ENCODE peak calls at places on chromosomes 6 and 20, in four cellular contexts. M is WTC11, D is K562, P is H1. E is an unnamed sample.

GRCh38 chr6:153058291-153058690 is 55.8 kb upstream of the MTRF1L start:
- DNase-seq in M (no peak), P (no peak), D (no peak), E (no peak)

GRCh38 chr20:62501801-62502495 is 26.2 kb upstream of the GATA5 start:
- DNase-seq in D (peak; percentile 37), M (no peak), P (no peak), E (no peak)

GRCh38 chr6:27505209-27506027 is 32.5 kb upstream of the ZNF184 start:
- DNase-seq in M (peak; percentile 91), P (peak; percentile 97), D (peak; percentile 92), E (no peak)

GRCh38 chr20:46799781-46800180 is 90.3 kb downstream of the SLC2A10 start:
- DNase-seq in M (no peak), D (no peak), P (no peak), E (no peak)

GRCh38 chr6:166970776-166971175 is 14.4 kb upstream of the RNASET2 start:
- DNase-seq in D (no peak), P (peak; percentile 37), M (no peak), E (no peak)

GRCh38 chr20:14406495-14406894 is 69.1 kb upstream of the FLRT3 start:
- DNase-seq in P (no peak), M (no peak), D (no peak), E (no peak)

GRCh38 chr6:90387826-90388225 is 91.2 kb upstream of the BACH2 start:
- DNase-seq in P (no peak), M (no peak), D (no peak), E (no peak)

GRCh38 chr6:984031-984430 is 291.1 kb upstream of the EXOC2 start:
- DNase-seq in D (no peak), P (no peak), M (no peak), E (no peak)

GRCh38 chr6:18265099-18265372 is 706 bp upstream of the DEK start:
- DNase-seq in P (no peak), D (no peak), M (no peak), E (peak; percentile 52)

GRCh38 chr6:41073203-41073967 is 611 bp downstream of the NFYA start:
- DNase-seq in D (peak; percentile 95), M (peak; percentile 82), P (peak; percentile 85), E (peak; percentile 91)

GRCh38 chr6:43009124-43009523 is 4.6 kb downstream of the MEA1 start:
- DNase-seq in M (peak; percentile 36), P (no peak), D (peak; percentile 80), E (peak; percentile 69)

GRCh38 chr6:34556031-34556471 is at the start of gene SPDEF:
- DNase-seq in D (no peak), M (no peak), P (no peak), E (no peak)

DNA sequence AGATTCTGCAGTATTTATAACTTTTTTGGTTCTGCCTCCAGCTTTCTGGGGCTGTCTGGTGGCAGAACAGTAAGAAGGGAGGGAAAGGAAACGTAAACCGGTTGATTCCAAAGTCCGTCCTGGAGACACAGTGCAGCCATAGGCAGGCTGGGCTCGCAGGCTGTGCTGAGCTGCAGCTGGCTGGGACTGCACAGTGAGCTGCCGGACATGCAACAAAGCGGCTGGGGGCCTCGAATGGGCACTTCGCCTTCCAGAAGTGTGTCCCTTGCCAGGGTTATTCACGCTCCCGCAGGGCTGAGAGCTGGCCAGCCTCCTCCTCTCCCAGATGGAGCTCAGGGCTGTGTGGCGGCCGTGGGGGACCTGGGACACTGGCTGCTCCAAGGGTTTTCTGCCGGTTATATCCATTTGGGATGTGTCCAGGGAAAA is 78.1 kb upstream of the CD93 start:
- DNase-seq in P (peak; percentile 38), D (no peak), M (no peak), E (no peak)
- TF ChIP-seq TEAD4 in P (no peak), D (no peak), M (no peak), E (no peak)

GRCh38 chr6:148414836-148415235 is 72.2 kb downstream of the SASH1 start:
- DNase-seq in M (no peak), P (no peak), D (no peak), E (no peak)
- TF ChIP-seq TEAD4 in M (no peak), P (no peak), D (no peak), E (no peak)

GRCh38 chr6:122652431-122652830 is 42.2 kb downstream of the PKIB start:
- DNase-seq in D (no peak), M (no peak), P (no peak), E (no peak)
- TF ChIP-seq TEAD4 in D (no peak), M (no peak), P (no peak), E (no peak)

GRCh38 chr6:155154158-155154830 is 109.5 kb upstream of the CLDN20 start:
- DNase-seq in M (no peak), D (peak; percentile 79), P (no peak), E (peak; percentile 84)
- TF ChIP-seq TEAD4 in M (no peak), D (no peak), P (no peak), E (peak; percentile 44)

DNA sequence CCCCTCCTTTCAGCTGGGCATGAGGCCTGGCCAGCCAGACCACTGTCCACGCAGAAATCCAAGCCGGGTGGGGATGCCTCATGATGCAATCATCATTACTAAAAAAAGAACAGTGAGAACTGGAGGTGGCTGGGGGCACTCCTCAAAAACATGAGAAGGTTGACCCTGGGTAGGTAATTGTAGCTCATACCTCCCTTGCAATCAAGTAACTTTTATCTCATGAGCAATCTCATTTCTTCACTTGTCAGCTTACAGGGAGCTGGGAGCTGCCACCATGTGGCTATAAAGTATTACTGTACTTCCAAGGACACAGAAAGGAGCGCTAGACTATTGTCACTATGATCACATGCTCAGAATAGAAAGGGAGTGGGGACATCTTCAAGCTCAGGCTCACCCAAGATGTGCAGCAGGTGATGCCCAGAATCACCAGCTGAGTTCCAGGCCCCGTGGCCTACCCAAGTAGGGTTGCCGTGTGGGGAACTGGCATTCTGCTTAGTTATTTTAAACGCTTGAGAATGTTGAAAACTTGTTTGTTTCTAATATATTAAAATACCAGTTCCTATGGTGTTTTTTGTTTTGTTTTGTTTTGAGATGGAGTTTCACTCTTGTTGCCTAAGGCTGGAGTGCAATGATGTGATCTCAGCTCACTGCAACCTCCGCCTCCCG is 3.0 kb upstream of the CDH26 start:
- DNase-seq in D (peak; percentile 52), P (no peak), M (no peak), E (no peak)
- TF ChIP-seq TEAD4 in D (no peak), P (no peak), M (no peak), E (no peak)

GRCh38 chr20:16147221-16147620 is 426.0 kb downstream of the KIF16B start:
- DNase-seq in D (no peak), P (no peak), M (no peak), E (no peak)
- TF ChIP-seq TEAD4 in D (no peak), P (no peak), M (no peak), E (no peak)

GRCh38 chr6:144744720-144745119 is 459.6 kb downstream of the UTRN start:
- DNase-seq in P (no peak), D (no peak), M (no peak), E (no peak)

GRCh38 chr6:144739873-144740272 is 454.7 kb downstream of the UTRN start:
- DNase-seq in P (no peak), D (no peak), M (no peak), E (no peak)

GRCh38 chr6:144745434-144745833 is 460.3 kb downstream of the UTRN start:
- DNase-seq in D (no peak), M (no peak), P (no peak), E (no peak)

GRCh38 chr6:144741659-144742058 is 456.5 kb downstream of the UTRN start:
- DNase-seq in M (no peak), D (no peak), P (no peak), E (no peak)

DNA sequence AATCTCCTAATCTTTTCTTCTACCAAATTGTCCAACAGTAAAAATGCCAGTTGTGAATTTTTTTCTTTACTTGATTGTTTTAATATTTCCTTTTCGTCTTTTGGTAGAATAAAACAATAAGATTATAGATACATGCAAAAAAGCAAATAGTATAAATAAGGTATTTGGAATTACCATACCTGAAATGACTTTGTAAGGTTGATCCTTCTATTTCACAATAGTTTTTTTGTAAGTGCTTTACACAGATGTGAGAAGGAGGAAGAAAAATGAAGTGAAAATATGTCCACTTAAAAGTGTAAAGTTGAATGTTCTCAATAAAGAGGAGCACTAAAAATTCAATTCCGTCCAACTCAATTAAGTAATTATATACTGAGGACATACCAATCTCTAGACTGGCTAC is 457.6 kb downstream of the UTRN start:
- DNase-seq in M (no peak), D (no peak), P (no peak), E (no peak)
- TF ChIP-seq TEAD4 in M (no peak), D (no peak), P (no peak), E (no peak)